ENCODE peak calls at places on chromosomes 3 and 15, in six cellular contexts. S is SJSA1, F is neuronal stem cell, N is brain microvascular endothelial cell, C is neural progenitor cell, U is tibial nerve. L is an unnamed sample.

GRCh38 chr3:58176827-58177489 is 33.8 kb downstream of the DNASE1L3 start:
- DNase-seq in S (no peak), F (no peak), N (no peak), C (no peak), U (no peak), L (peak)

GRCh38 chr15:31227954-31228542 is 98.6 kb upstream of the KLF13 start:
- DNase-seq in S (no peak), F (no peak), N (no peak), C (no peak), U (no peak), L (no peak)

GRCh38 chr3:4678320-4678719 is 185.2 kb downstream of the ITPR1 start:
- DNase-seq in S (no peak), F (no peak), N (no peak), C (no peak), U (no peak), L (no peak)

GRCh38 chr3:143769663-143770062 is 78.6 kb downstream of the SLC9A9 start:
- DNase-seq in S (no peak), F (no peak), N (peak), C (no peak), U (no peak), L (no peak)

GRCh38 chr3:135329479-135329878 is 534.4 kb downstream of the EPHB1 start:
- DNase-seq in S (no peak), F (no peak), N (no peak), C (no peak), U (no peak), L (no peak)

GRCh38 chr3:69288161-69288895 is 97.6 kb downstream of the FRMD4B start:
- DNase-seq in S (peak), F (peak), N (no peak), C (peak), U (no peak), L (peak)

GRCh38 chr15:39365161-39365560 is 215.7 kb upstream of the THBS1 start:
- DNase-seq in S (no peak), F (no peak), N (no peak), C (no peak), U (no peak), L (no peak)

GRCh38 chr3:59480486-59480995 is 430.7 kb upstream of the CFAP20DC start:
- DNase-seq in S (peak), F (no peak), N (peak), C (no peak), U (no peak), L (no peak)

GRCh38 chr15:59168536-59168935 is 38.1 kb upstream of the LDHAL6B start:
- DNase-seq in S (no peak), F (no peak), N (peak), C (no peak), U (no peak), L (no peak)

GRCh38 chr3:55555866-55556621 is 68.9 kb upstream of the WNT5A start:
- DNase-seq in S (no peak), F (no peak), N (no peak), C (no peak), U (no peak), L (peak)

DNA sequence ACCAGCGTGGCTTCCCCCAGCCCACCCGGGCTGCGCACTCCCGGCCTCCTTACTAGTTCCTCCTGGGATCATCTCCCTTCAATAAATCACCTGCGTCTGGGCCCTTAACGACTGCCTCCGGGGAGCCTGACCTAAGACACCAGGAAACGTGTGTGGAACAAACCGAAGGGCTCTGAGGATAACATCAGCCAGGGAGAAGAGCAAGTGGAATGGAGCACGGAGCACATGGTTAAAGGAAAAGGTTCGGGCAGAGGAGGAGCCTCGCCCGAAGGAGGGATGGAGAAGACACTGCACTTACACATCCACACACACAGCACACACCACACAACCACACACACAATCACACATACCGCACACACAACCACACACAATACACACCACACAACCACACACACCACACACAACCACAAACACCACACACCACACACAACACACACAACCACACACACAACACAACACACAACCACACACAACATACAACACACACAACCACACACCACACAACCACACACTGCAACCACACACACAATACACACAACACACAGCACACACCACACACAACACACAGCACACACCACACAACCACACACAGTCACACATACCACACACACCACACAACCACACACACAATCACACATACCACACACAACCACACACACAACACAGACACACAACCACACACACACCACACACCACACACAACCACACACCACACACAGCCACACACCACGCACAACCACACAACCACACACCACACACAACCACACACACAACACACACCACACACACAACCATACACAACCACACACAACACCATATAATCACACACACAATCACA is 24.7 kb downstream of the CPN2 start:
- DNase-seq in S (no peak), F (no peak), N (no peak), C (peak), U (no peak), L (peak)
- H3K4me3 ChIP-seq in S (no peak), F (peak), N (no peak), C (no peak), U (no peak), L (no peak)

DNA sequence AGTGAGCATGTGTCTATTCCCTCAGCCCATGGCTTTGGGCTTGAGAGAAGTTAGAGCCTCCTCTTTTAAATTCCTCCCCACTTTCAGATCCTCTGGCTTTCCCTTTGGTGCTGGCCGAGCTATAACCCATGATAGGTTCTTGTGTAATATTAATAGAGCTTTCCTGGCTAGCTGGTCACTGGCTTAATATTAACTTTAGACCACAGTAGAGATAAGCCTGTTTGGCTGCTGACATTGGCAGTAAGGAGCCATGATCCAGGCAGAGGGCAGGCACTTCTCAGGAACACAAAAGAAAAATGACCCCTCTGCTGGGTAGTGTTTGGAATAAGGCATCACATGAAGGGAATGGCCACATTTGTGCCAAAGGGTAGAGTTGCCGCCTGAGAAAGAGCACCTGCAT is 65.4 kb upstream of the UMPS start:
- DNase-seq in S (no peak), F (no peak), N (no peak), C (no peak), U (no peak), L (no peak)
- H3K27ac ChIP-seq in S (no peak), F (no peak), N (no peak), C (no peak), U (no peak), L (no peak)

GRCh38 chr3:43106293-43106628 is 382 bp upstream of the POMGNT2 start:
- DNase-seq in S (no peak), F (no peak), N (no peak), C (no peak), U (no peak), L (no peak)
- H3K4me3 ChIP-seq in S (peak), F (no peak), N (peak), C (peak), U (peak), L (no peak)

GRCh38 chr15:57909388-57909787 is 156.1 kb downstream of the ALDH1A2 start:
- DNase-seq in S (no peak), F (no peak), N (no peak), C (no peak), U (no peak), L (no peak)
- H3K27ac ChIP-seq in S (no peak), F (no peak), N (no peak), C (no peak), U (no peak), L (no peak)

DNA sequence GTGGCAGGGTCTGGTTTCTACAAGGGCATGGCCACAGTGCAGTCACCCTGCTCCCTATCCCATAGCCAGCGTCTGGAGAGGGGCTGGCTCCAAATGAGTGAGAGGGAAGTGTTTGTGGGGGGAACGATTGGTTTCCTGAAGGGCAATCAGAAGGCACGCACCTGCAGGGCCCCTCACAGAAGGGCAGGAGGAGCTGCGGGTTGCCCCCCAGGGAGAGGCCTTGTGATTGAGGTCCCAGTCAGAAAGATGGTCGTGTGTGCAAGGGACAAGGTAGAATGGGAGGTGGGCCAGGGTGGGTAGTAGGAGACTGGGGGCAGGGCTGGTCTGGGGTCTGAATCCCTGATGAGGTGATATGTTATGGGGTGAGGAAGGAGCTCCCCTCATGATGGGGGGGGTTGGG is 35.8 kb downstream of the LIMD1 start:
- DNase-seq in S (no peak), F (no peak), N (no peak), C (no peak), U (no peak), L (no peak)
- H3K4me3 ChIP-seq in S (no peak), F (no peak), N (no peak), C (no peak), U (no peak), L (no peak)

GRCh38 chr3:27557411-27557810 is 73.2 kb upstream of the SLC4A7 start:
- DNase-seq in S (no peak), F (no peak), N (no peak), C (no peak), U (no peak), L (no peak)

GRCh38 chr3:27561591-27561990 is 77.4 kb upstream of the SLC4A7 start:
- DNase-seq in S (no peak), F (no peak), N (no peak), C (no peak), U (no peak), L (no peak)

GRCh38 chr3:27560484-27561056 is 76.4 kb upstream of the SLC4A7 start:
- DNase-seq in S (no peak), F (no peak), N (no peak), C (peak), U (no peak), L (no peak)

GRCh38 chr3:27559835-27560234 is 75.7 kb upstream of the SLC4A7 start:
- DNase-seq in S (no peak), F (no peak), N (peak), C (no peak), U (no peak), L (peak)

DNA sequence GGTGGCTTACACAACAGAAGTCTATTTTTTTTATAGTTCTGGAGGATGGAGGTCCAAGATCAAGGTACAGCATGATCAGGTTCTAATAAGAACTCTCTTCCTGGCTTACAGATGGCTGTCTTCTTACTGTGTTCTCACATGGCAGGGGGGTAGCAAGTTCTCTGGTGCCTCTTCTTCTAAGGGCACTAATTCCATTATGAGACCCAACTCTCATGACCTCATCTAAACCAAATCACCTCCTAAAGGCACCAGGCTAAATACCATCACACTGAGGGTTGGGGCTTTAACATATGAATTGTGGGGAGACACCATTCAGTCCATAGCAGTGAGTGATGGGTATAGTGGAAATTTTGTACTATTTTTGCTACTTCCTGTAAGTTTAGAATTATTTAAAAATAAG is 75.2 kb upstream of the SLC4A7 start:
- DNase-seq in S (no peak), F (no peak), N (no peak), C (no peak), U (no peak), L (no peak)
- H3K27ac ChIP-seq in S (no peak), F (no peak), N (no peak), C (no peak), U (no peak), L (no peak)

GRCh38 chr3:108602249-108602934 is 12.9 kb downstream of the DZIP3 start:
- DNase-seq in S (no peak), F (no peak), N (no peak), C (peak), U (no peak), L (peak)
- H3K4me3 ChIP-seq in S (no peak), F (no peak), N (no peak), C (peak), U (no peak), L (no peak)

GRCh38 chr3:36864180-36865053 is 80.4 kb downstream of the TRANK1 start:
- DNase-seq in S (no peak), F (no peak), N (no peak), C (no peak), U (no peak), L (no peak)
- H3K27ac ChIP-seq in S (no peak), F (no peak), N (no peak), C (no peak), U (no peak), L (no peak)

DNA sequence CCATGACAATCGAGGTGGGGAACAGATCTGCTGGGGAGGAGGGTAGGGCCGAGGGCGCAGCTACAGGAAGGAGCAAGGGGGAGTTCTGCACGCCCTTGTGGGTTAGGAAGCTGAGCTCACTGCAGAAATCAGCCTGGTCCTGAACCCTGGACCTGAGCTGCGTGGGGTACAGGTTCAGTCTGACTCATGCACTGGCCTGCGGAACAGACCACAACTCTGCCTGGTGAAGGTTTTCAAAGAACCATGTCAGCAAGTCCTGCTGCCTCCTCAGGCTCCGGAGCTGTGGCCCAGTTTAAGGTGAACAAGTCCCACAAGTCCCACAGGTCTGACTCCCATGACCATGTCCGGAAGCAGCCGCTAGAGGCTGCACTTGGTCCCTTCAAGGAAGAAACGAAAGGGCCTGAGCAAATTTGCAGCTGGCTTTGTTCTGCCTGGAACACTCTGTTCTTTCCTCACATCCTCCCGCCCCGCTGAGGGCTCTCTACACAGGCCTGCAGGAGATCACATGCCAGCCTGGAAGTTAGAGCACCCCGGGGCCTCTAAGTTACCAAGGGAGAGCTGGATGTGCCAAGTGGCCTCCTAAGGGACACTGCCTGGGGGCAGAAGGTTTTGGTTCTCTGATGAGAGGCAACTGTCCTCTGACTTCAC is 49.3 kb upstream of the AKAP13 start:
- DNase-seq in S (peak), F (peak), N (peak), C (peak), U (peak), L (peak)
- H3K4me3 ChIP-seq in S (no peak), F (no peak), N (no peak), C (no peak), U (no peak), L (no peak)

GRCh38 chr3:36653095-36653494 is 111.3 kb downstream of the DCLK3 start:
- DNase-seq in S (no peak), F (no peak), N (peak), C (no peak), U (no peak), L (no peak)

DNA sequence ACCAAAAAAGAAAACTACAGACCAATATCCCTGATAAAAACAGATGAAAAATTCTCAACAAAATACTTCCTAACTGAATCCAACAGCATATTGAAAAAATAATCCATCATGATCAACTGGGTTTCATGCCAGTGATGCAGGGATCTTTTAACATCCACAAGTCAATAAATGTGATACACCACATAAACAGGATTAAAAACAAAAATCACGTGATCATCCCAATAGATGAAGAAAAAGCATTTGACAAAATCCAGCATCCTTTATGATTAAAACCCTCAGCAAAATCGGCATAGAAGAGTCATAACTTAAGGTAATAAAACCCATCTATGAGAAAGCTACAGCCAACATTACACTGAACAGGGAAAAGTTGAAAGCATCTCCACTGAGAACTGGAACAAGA is 107.5 kb downstream of the DCLK3 start:
- DNase-seq in S (no peak), F (no peak), N (no peak), C (no peak), U (no peak), L (no peak)
- H3K27ac ChIP-seq in S (no peak), F (no peak), N (no peak), C (no peak), U (no peak), L (no peak)

L was measured in mesendoderm.